ENCODE peak calls at places on chromosome 22, in nine cellular contexts. One of them, this sample, is unnamed.

GRCh38 chr22:30968924-30969531 is at the start of gene TUG1:
- DNase-seq in psoas muscle: peak
- DNase-seq in coronary artery: peak
- DNase-seq in chondrocyte: peak
- DNase-seq in neural crest cell: peak
- DNase-seq in RWPE1: peak
- DNase-seq in A549: peak
- DNase-seq in mammary epithelial cell: peak
- DNase-seq in WERI-Rb-1: peak
- DNase-seq in this sample: peak

GRCh38 chr22:25028841-25029141 is 76.3 kb downstream of the KIAA1671 start:
- DNase-seq in psoas muscle: no peak
- DNase-seq in coronary artery: no peak
- DNase-seq in chondrocyte: no peak
- DNase-seq in neural crest cell: no peak
- DNase-seq in RWPE1: no peak
- DNase-seq in A549: no peak
- DNase-seq in mammary epithelial cell: no peak
- DNase-seq in WERI-Rb-1: no peak
- DNase-seq in this sample: no peak

GRCh38 chr22:48153726-48154125 is 1391.3 kb downstream of the TBC1D22A start:
- DNase-seq in psoas muscle: no peak
- DNase-seq in coronary artery: no peak
- DNase-seq in chondrocyte: peak
- DNase-seq in neural crest cell: no peak
- DNase-seq in RWPE1: no peak
- DNase-seq in A549: no peak
- DNase-seq in mammary epithelial cell: no peak
- DNase-seq in WERI-Rb-1: no peak
- DNase-seq in this sample: no peak

GRCh38 chr22:46654426-46654825 is 34.2 kb downstream of the GRAMD4 start:
- DNase-seq in psoas muscle: no peak
- DNase-seq in coronary artery: no peak
- DNase-seq in chondrocyte: no peak
- DNase-seq in neural crest cell: no peak
- DNase-seq in RWPE1: no peak
- DNase-seq in A549: no peak
- DNase-seq in mammary epithelial cell: no peak
- DNase-seq in WERI-Rb-1: no peak
- DNase-seq in this sample: no peak

GRCh38 chr22:22458896-22459588 is 49.5 kb downstream of the ZNF280B start:
- DNase-seq in psoas muscle: no peak
- DNase-seq in coronary artery: no peak
- DNase-seq in chondrocyte: no peak
- DNase-seq in neural crest cell: no peak
- DNase-seq in RWPE1: no peak
- DNase-seq in A549: no peak
- DNase-seq in mammary epithelial cell: no peak
- DNase-seq in WERI-Rb-1: no peak
- DNase-seq in this sample: no peak

GRCh38 chr22:46619240-46619829 is 851 bp upstream of the GRAMD4 start:
- DNase-seq in psoas muscle: no peak
- DNase-seq in coronary artery: no peak
- DNase-seq in chondrocyte: peak
- DNase-seq in neural crest cell: no peak
- DNase-seq in RWPE1: no peak
- DNase-seq in A549: no peak
- DNase-seq in mammary epithelial cell: no peak
- DNase-seq in WERI-Rb-1: no peak
- DNase-seq in this sample: peak

GRCh38 chr22:45975266-45976161 is 1.4 kb downstream of the WNT7B start:
- DNase-seq in psoas muscle: no peak
- DNase-seq in coronary artery: no peak
- DNase-seq in chondrocyte: no peak
- DNase-seq in neural crest cell: no peak
- DNase-seq in RWPE1: peak
- DNase-seq in A549: no peak
- DNase-seq in mammary epithelial cell: peak
- DNase-seq in WERI-Rb-1: no peak
- DNase-seq in this sample: no peak

GRCh38 chr22:36893262-36893661 is 20.2 kb upstream of the CSF2RB start:
- DNase-seq in psoas muscle: no peak
- DNase-seq in coronary artery: no peak
- DNase-seq in chondrocyte: no peak
- DNase-seq in neural crest cell: no peak
- DNase-seq in RWPE1: no peak
- DNase-seq in A549: no peak
- DNase-seq in mammary epithelial cell: no peak
- DNase-seq in WERI-Rb-1: no peak
- DNase-seq in this sample: no peak

GRCh38 chr22:27406389-27406861 is 395.1 kb downstream of the MN1 start:
- DNase-seq in psoas muscle: no peak
- DNase-seq in coronary artery: no peak
- DNase-seq in chondrocyte: no peak
- DNase-seq in neural crest cell: no peak
- DNase-seq in RWPE1: no peak
- DNase-seq in A549: no peak
- DNase-seq in mammary epithelial cell: no peak
- DNase-seq in WERI-Rb-1: no peak
- DNase-seq in this sample: no peak

GRCh38 chr22:26134654-26135330 is 34.5 kb upstream of the SEZ6L start:
- DNase-seq in psoas muscle: no peak
- DNase-seq in coronary artery: no peak
- DNase-seq in chondrocyte: no peak
- DNase-seq in neural crest cell: no peak
- DNase-seq in RWPE1: no peak
- DNase-seq in A549: no peak
- DNase-seq in mammary epithelial cell: no peak
- DNase-seq in WERI-Rb-1: peak
- DNase-seq in this sample: no peak
- TF ChIP-seq CTCF in psoas muscle: no peak
- TF ChIP-seq CTCF in coronary artery: no peak
- TF ChIP-seq CTCF in chondrocyte: peak
- TF ChIP-seq CTCF in neural crest cell: peak
- TF ChIP-seq CTCF in RWPE1: no peak
- TF ChIP-seq CTCF in A549: no peak
- TF ChIP-seq CTCF in mammary epithelial cell: no peak
- TF ChIP-seq CTCF in WERI-Rb-1: peak
- TF ChIP-seq CTCF in this sample: peak

DNA sequence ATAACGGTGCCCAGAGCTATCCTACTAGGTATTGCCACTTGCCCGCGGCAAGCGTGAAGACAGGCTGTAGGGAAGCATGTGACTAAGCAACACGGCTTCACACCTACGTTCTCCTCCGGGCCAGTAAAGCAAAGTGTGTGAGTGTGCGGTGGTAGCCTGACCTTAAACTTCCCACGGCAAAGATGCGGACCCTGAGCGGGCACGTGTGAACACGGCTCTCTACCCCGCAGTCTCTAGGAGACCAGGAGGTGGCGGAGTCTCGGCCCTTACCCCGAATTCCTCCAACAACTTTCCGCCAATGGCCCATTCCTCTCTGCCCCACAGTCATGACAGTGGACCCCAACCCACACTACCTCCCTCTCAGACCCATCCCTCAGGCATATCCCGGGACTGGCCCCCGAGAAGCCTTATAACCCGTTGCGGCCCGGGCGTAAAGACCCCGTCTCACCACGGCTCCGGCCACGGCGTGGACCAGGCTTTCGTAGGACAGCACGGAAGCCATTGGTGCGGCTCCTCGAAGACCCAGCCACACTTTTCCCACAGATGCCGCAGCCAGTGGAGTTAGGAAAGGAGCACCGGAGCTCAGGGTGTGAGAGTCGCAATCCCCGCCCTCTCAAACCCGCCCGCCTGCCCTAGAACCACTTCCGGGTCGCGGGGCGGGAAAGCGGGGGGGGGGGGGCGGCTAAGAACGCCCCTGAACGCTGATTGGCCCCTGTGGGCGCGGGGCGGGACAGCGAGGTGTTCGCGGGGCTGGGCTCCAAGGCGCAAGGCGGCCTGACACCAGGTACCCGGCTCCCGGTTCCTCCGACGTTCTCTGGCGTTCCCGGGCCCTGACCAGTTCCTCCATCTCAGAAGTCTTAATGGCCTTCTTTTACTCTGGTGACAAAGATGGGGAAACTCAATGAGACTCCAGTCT is at the start of gene SLC25A17:
- DNase-seq in psoas muscle: peak
- DNase-seq in coronary artery: peak
- DNase-seq in chondrocyte: no peak
- DNase-seq in neural crest cell: peak
- DNase-seq in RWPE1: peak
- DNase-seq in A549: peak
- DNase-seq in mammary epithelial cell: peak
- DNase-seq in WERI-Rb-1: peak
- DNase-seq in this sample: peak
- TF ChIP-seq CTCF in psoas muscle: peak
- TF ChIP-seq CTCF in coronary artery: no peak
- TF ChIP-seq CTCF in chondrocyte: peak
- TF ChIP-seq CTCF in neural crest cell: peak
- TF ChIP-seq CTCF in RWPE1: peak
- TF ChIP-seq CTCF in A549: peak
- TF ChIP-seq CTCF in mammary epithelial cell: peak
- TF ChIP-seq CTCF in WERI-Rb-1: peak
- TF ChIP-seq CTCF in this sample: peak

GRCh38 chr22:38080468-38080846 is 3.5 kb downstream of the SLC16A8 start:
- DNase-seq in psoas muscle: no peak
- DNase-seq in coronary artery: no peak
- DNase-seq in chondrocyte: no peak
- DNase-seq in neural crest cell: no peak
- DNase-seq in RWPE1: no peak
- DNase-seq in A549: no peak
- DNase-seq in mammary epithelial cell: no peak
- DNase-seq in WERI-Rb-1: no peak
- DNase-seq in this sample: no peak

GRCh38 chr22:38081636-38081940 is 2.4 kb downstream of the SLC16A8 start:
- DNase-seq in psoas muscle: no peak
- DNase-seq in coronary artery: no peak
- DNase-seq in chondrocyte: no peak
- DNase-seq in neural crest cell: no peak
- DNase-seq in RWPE1: no peak
- DNase-seq in A549: no peak
- DNase-seq in mammary epithelial cell: no peak
- DNase-seq in WERI-Rb-1: no peak
- DNase-seq in this sample: no peak

GRCh38 chr22:38081941-38082828 is 1.8 kb downstream of the SLC16A8 start:
- DNase-seq in psoas muscle: peak
- DNase-seq in coronary artery: no peak
- DNase-seq in chondrocyte: peak
- DNase-seq in neural crest cell: no peak
- DNase-seq in RWPE1: no peak
- DNase-seq in A549: no peak
- DNase-seq in mammary epithelial cell: no peak
- DNase-seq in WERI-Rb-1: no peak
- DNase-seq in this sample: no peak

GRCh38 chr22:38079804-38080203 is 4.2 kb downstream of the SLC16A8 start:
- DNase-seq in psoas muscle: no peak
- DNase-seq in coronary artery: no peak
- DNase-seq in chondrocyte: no peak
- DNase-seq in neural crest cell: no peak
- DNase-seq in RWPE1: no peak
- DNase-seq in A549: no peak
- DNase-seq in mammary epithelial cell: no peak
- DNase-seq in WERI-Rb-1: no peak
- DNase-seq in this sample: no peak

GRCh38 chr22:38080847-38081635 is 2.9 kb downstream of the SLC16A8 start:
- DNase-seq in psoas muscle: no peak
- DNase-seq in coronary artery: no peak
- DNase-seq in chondrocyte: peak
- DNase-seq in neural crest cell: no peak
- DNase-seq in RWPE1: no peak
- DNase-seq in A549: no peak
- DNase-seq in mammary epithelial cell: no peak
- DNase-seq in WERI-Rb-1: no peak
- DNase-seq in this sample: no peak
- TF ChIP-seq CTCF in psoas muscle: no peak
- TF ChIP-seq CTCF in coronary artery: no peak
- TF ChIP-seq CTCF in chondrocyte: no peak
- TF ChIP-seq CTCF in neural crest cell: no peak
- TF ChIP-seq CTCF in RWPE1: no peak
- TF ChIP-seq CTCF in A549: no peak
- TF ChIP-seq CTCF in mammary epithelial cell: no peak
- TF ChIP-seq CTCF in WERI-Rb-1: no peak
- TF ChIP-seq CTCF in this sample: no peak

DNA sequence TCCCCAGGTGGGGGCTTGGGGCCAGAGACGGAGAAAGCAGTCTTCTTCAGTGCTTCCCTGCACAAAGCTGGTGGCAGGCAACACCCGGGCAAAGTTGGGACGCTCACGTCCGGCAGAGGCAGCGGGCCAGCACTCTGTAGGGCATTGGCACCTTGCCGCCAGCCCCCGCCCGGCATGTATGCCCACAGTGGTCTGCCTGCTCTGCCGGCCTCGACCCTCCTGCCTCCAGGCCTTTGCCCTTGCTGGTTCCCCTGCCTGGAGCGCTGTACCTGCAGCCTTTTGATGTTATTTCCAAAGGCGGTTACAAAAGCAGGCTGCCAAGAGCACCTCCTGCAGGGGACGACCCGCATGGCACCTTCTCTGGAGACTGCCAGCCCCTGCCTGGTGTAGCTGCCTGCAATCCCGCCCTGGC is 56.5 kb upstream of the SHISAL1 start:
- DNase-seq in psoas muscle: no peak
- DNase-seq in coronary artery: peak
- DNase-seq in chondrocyte: peak
- DNase-seq in neural crest cell: no peak
- DNase-seq in RWPE1: no peak
- DNase-seq in A549: no peak
- DNase-seq in mammary epithelial cell: no peak
- DNase-seq in WERI-Rb-1: no peak
- DNase-seq in this sample: no peak
- TF ChIP-seq CTCF in psoas muscle: no peak
- TF ChIP-seq CTCF in coronary artery: no peak
- TF ChIP-seq CTCF in chondrocyte: peak
- TF ChIP-seq CTCF in neural crest cell: peak
- TF ChIP-seq CTCF in RWPE1: no peak
- TF ChIP-seq CTCF in A549: no peak
- TF ChIP-seq CTCF in mammary epithelial cell: peak
- TF ChIP-seq CTCF in WERI-Rb-1: peak
- TF ChIP-seq CTCF in this sample: peak

GRCh38 chr22:20128902-20129746 is 2.5 kb upstream of the ZDHHC8 start:
- DNase-seq in psoas muscle: no peak
- DNase-seq in coronary artery: no peak
- DNase-seq in chondrocyte: no peak
- DNase-seq in neural crest cell: peak
- DNase-seq in RWPE1: no peak
- DNase-seq in A549: no peak
- DNase-seq in mammary epithelial cell: no peak
- DNase-seq in WERI-Rb-1: peak
- DNase-seq in this sample: no peak
- TF ChIP-seq CTCF in psoas muscle: peak
- TF ChIP-seq CTCF in coronary artery: no peak
- TF ChIP-seq CTCF in chondrocyte: peak
- TF ChIP-seq CTCF in neural crest cell: peak
- TF ChIP-seq CTCF in RWPE1: peak
- TF ChIP-seq CTCF in A549: peak
- TF ChIP-seq CTCF in mammary epithelial cell: peak
- TF ChIP-seq CTCF in WERI-Rb-1: peak
- TF ChIP-seq CTCF in this sample: peak